ENCODE peak calls at places on chromosomes 1 and 21, in eight cellular contexts. J is cardiac fibroblast; I is cardiac muscle cell; H is caudate nucleus; Z is NCI-H2081; A is fibroblast of lung; L is IMR-90; F is activated CD4-positive, alpha-beta T cell treated with anti-CD3 and anti-CD28 coated beads, Interleukin-2, amount 50 U/mL, for 1 hour. N is an unnamed sample.

GRCh38 chr1:9767964-9768668 is 55.6 kb downstream of the CLSTN1 start:
- DNase-seq in J (no peak), I (no peak), H (no peak), Z (no peak), A (no peak), L (no peak), F (peak), N (no peak)

GRCh38 chr1:20355828-20356735 is 65.4 kb downstream of the VWA5B1 start:
- DNase-seq in J (no peak), I (no peak), H (no peak), Z (no peak), A (no peak), L (no peak), F (no peak), N (no peak)

GRCh38 chr21:42039470-42039901 is 29.3 kb upstream of the ZBTB21 start:
- DNase-seq in J (peak), I (no peak), H (no peak), Z (no peak), A (peak), L (peak), F (no peak), N (peak)

GRCh38 chr1:168391759-168392681 is 111.3 kb downstream of the TBX19 start:
- DNase-seq in J (no peak), I (no peak), H (no peak), Z (peak), A (peak), L (no peak), F (no peak), N (no peak)

GRCh38 chr1:106233511-106233910 is 823.0 kb upstream of the PRMT6 start:
- DNase-seq in J (peak), I (no peak), H (no peak), Z (no peak), A (no peak), L (no peak), F (no peak), N (no peak)

GRCh38 chr1:201634261-201634660 is 95.3 kb downstream of the NAV1 start:
- DNase-seq in J (peak), I (no peak), H (no peak), Z (no peak), A (peak), L (peak), F (no peak), N (peak)

GRCh38 chr1:219317762-219318353 is 144.2 kb downstream of the LYPLAL1 start:
- DNase-seq in J (peak), I (peak), H (no peak), Z (no peak), A (peak), L (no peak), F (no peak), N (no peak)

GRCh38 chr1:204451352-204452124 is 39.9 kb upstream of the PPP1R15B start:
- DNase-seq in J (no peak), I (no peak), H (no peak), Z (peak), A (no peak), L (no peak), F (no peak), N (no peak)

GRCh38 chr1:107195476-107195875 is 54.6 kb downstream of the NTNG1 start:
- DNase-seq in J (no peak), I (no peak), H (no peak), Z (no peak), A (peak), L (no peak), F (no peak), N (no peak)

GRCh38 chr1:223479718-223480425 is 86.7 kb downstream of the CCDC185 start:
- DNase-seq in J (no peak), I (peak), H (no peak), Z (peak), A (peak), L (no peak), F (no peak), N (no peak)

GRCh38 chr1:32774950-32775634 is 42.1 kb downstream of the YARS1 start:
- DNase-seq in J (peak), I (no peak), H (no peak), Z (peak), A (peak), L (peak), F (no peak), N (peak)

GRCh38 chr21:45322960-45323461 is 35.3 kb upstream of the POFUT2 start:
- DNase-seq in J (peak), I (no peak), H (no peak), Z (no peak), A (no peak), L (no peak), F (no peak), N (peak)

GRCh38 chr1:113630340-113631327 is 128.7 kb downstream of the PHTF1 start:
- DNase-seq in J (no peak), I (no peak), H (no peak), Z (no peak), A (no peak), L (no peak), F (no peak), N (no peak)

GRCh38 chr1:91707890-91708218 is 178.1 kb downstream of the TGFBR3 start:
- DNase-seq in J (no peak), I (no peak), H (no peak), Z (no peak), A (no peak), L (no peak), F (no peak), N (no peak)

N was measured in amniotic epithelial cell.